ENCODE peak calls at places on chromosomes 16 and 17, in four cellular contexts. W is endothelial cell; T is GM12891; L is stimulated activated CD4-positive, alpha-beta T cell treated with anti-CD3 and anti-CD28 coated beads, Interleukin-4, amount 100 ng/mL, for 1 hour. U is an unnamed sample.

GRCh38 chr17:82956146-82956725 is 116.4 kb upstream of the ZNF750 start:
- DNase-seq in T (no peak), L (no peak), W (no peak), U (no peak)

GRCh38 chr17:47846741-47847340 is 4.1 kb downstream of the SP6 start:
- DNase-seq in T (no peak), L (no peak), W (no peak), U (no peak)

GRCh38 chr16:75202069-75202590 is 4.8 kb downstream of the CTRB2 start:
- DNase-seq in T (no peak), W (no peak), L (no peak), U (no peak)

GRCh38 chr17:65312718-65313382 is 175.7 kb downstream of the RGS9 start:
- DNase-seq in W (no peak), L (no peak), T (no peak), U (no peak)

GRCh38 chr16:85850344-85850880 is 48.5 kb upstream of the IRF8 start:
- DNase-seq in T (no peak), L (no peak), W (no peak), U (no peak)

GRCh38 chr16:57911711-57912110 is 59.2 kb downstream of the CNGB1 start:
- DNase-seq in L (no peak), T (no peak), W (no peak), U (no peak)

GRCh38 chr16:11604783-11605563 is 18.3 kb upstream of the LITAF start:
- DNase-seq in L (no peak), W (no peak), T (no peak), U (no peak)

GRCh38 chr16:17835118-17835949 is 364.6 kb upstream of the XYLT1 start:
- DNase-seq in L (no peak), W (no peak), T (no peak), U (no peak)

GRCh38 chr16:56301391-56301850 is 110.1 kb downstream of the GNAO1 start:
- DNase-seq in W (no peak), T (no peak), L (no peak), U (peak; percentile 85)

GRCh38 chr17:55661359-55661758 is 61.3 kb downstream of the TMEM100 start:
- DNase-seq in T (no peak), W (no peak), L (no peak), U (no peak)

GRCh38 chr17:43734376-43734775 is 24.2 kb downstream of the SOST start:
- DNase-seq in L (no peak), T (no peak), W (no peak), U (no peak)

GRCh38 chr17:7704601-7705268 is at the start of gene EFNB3:
- DNase-seq in T (no peak), W (peak; percentile 74), L (peak; percentile 21), U (no peak)

GRCh38 chr16:69188716-69189115 is 1.8 kb downstream of the SNTB2 start:
- DNase-seq in T (no peak), W (no peak), L (no peak), U (no peak)

GRCh38 chr17:17767096-17767470 is 69.7 kb downstream of the SREBF1 start:
- DNase-seq in L (no peak), T (no peak), W (no peak), U (no peak)

GRCh38 chr16:86901483-86901882 is 323.1 kb downstream of the FOXL1 start:
- DNase-seq in T (no peak), L (no peak), W (no peak), U (no peak)

GRCh38 chr16:21339269-21339641 is 61.2 kb upstream of the CRYM start:
- DNase-seq in L (no peak), W (no peak), T (no peak), U (no peak)

GRCh38 chr16:13095061-13095460 is 193.7 kb downstream of the SHISA9 start:
- DNase-seq in W (no peak), L (no peak), T (no peak), U (no peak)

GRCh38 chr17:17723354-17724261 is 42.4 kb downstream of the RAI1 start:
- DNase-seq in W (peak; percentile 33), T (peak; percentile 73), L (peak; percentile 45), U (no peak)

GRCh38 chr16:81864646-81865382 is 85.7 kb downstream of the PLCG2 start:
- DNase-seq in L (no peak), T (no peak), W (no peak), U (no peak)

GRCh38 chr17:83176272-83176955 is 97.0 kb downstream of the METRNL start:
- DNase-seq in W (no peak), T (no peak), L (no peak), U (no peak)

GRCh38 chr16:9062301-9062700 is 29.1 kb upstream of the HAPSTR1 start:
- DNase-seq in T (no peak), L (no peak), W (no peak), U (no peak)

GRCh38 chr17:41003926-41004325 is 4.2 kb upstream of the KRTAP3-2 start:
- DNase-seq in L (no peak), T (no peak), W (no peak), U (no peak)

GRCh38 chr17:2138768-2139167 is 83.9 kb downstream of the HIC1 start:
- DNase-seq in L (no peak), T (no peak), W (no peak), U (peak; percentile 15)

GRCh38 chr16:16890964-16891363 is 512.0 kb downstream of the NPIPA7 start:
- DNase-seq in L (no peak), W (no peak), T (no peak), U (no peak)

GRCh38 chr17:7843536-7844291 is 9.7 kb downstream of the KDM6B start:
- DNase-seq in T (peak; percentile 82), L (peak; percentile 91), W (peak; percentile 83), U (peak; percentile 78)

GRCh38 chr17:74332763-74333220 is 6.8 kb downstream of the KIF19 start:
- DNase-seq in T (no peak), W (no peak), L (no peak), U (no peak)

U was measured in pons.